ENCODE peak calls at places on chromosomes 3 and 15, in seven cellular contexts. One of them, this sample, is unnamed.

GRCh38 chr15:25372298-25372697 is 66.5 kb downstream of the UBE3A start:
- DNase-seq in stimulated activated CD8-positive, alpha-beta memory T cell treated with anti-CD3 and anti-CD28 coated beads, Interleukin-7, amount 100 ng/mL, for 1 hour: no peak
- DNase-seq in sciatic nerve: no peak
- DNase-seq in glomerular endothelial cell: no peak
- DNase-seq in anterior cingulate cortex: no peak
- DNase-seq in NCI-H1105 treated with DMSO at 0.1 percent for 48 hours: no peak
- DNase-seq in HTR-8/SVneo: no peak
- DNase-seq in this sample: no peak

GRCh38 chr15:62758126-62758951 is 284.2 kb upstream of the TPM1 start:
- DNase-seq in stimulated activated CD8-positive, alpha-beta memory T cell treated with anti-CD3 and anti-CD28 coated beads, Interleukin-7, amount 100 ng/mL, for 1 hour: no peak
- DNase-seq in sciatic nerve: no peak
- DNase-seq in glomerular endothelial cell: no peak
- DNase-seq in anterior cingulate cortex: peak
- DNase-seq in NCI-H1105 treated with DMSO at 0.1 percent for 48 hours: no peak
- DNase-seq in HTR-8/SVneo: peak
- DNase-seq in this sample: no peak

GRCh38 chr15:74541494-74542191 is 623 bp downstream of the ARID3B start:
- DNase-seq in stimulated activated CD8-positive, alpha-beta memory T cell treated with anti-CD3 and anti-CD28 coated beads, Interleukin-7, amount 100 ng/mL, for 1 hour: peak
- DNase-seq in sciatic nerve: peak
- DNase-seq in glomerular endothelial cell: no peak
- DNase-seq in anterior cingulate cortex: peak
- DNase-seq in NCI-H1105 treated with DMSO at 0.1 percent for 48 hours: peak
- DNase-seq in HTR-8/SVneo: no peak
- DNase-seq in this sample: peak

GRCh38 chr3:145219355-145220196 is 941.4 kb downstream of the PLOD2 start:
- DNase-seq in stimulated activated CD8-positive, alpha-beta memory T cell treated with anti-CD3 and anti-CD28 coated beads, Interleukin-7, amount 100 ng/mL, for 1 hour: no peak
- DNase-seq in sciatic nerve: no peak
- DNase-seq in glomerular endothelial cell: no peak
- DNase-seq in anterior cingulate cortex: no peak
- DNase-seq in NCI-H1105 treated with DMSO at 0.1 percent for 48 hours: peak
- DNase-seq in HTR-8/SVneo: no peak
- DNase-seq in this sample: no peak

GRCh38 chr3:102087236-102087635 is 237.9 kb downstream of the NFKBIZ start:
- DNase-seq in stimulated activated CD8-positive, alpha-beta memory T cell treated with anti-CD3 and anti-CD28 coated beads, Interleukin-7, amount 100 ng/mL, for 1 hour: no peak
- DNase-seq in sciatic nerve: no peak
- DNase-seq in glomerular endothelial cell: no peak
- DNase-seq in anterior cingulate cortex: no peak
- DNase-seq in NCI-H1105 treated with DMSO at 0.1 percent for 48 hours: no peak
- DNase-seq in HTR-8/SVneo: no peak
- DNase-seq in this sample: no peak

GRCh38 chr3:10011644-10012043 is 14.6 kb upstream of the FANCD2 start:
- DNase-seq in stimulated activated CD8-positive, alpha-beta memory T cell treated with anti-CD3 and anti-CD28 coated beads, Interleukin-7, amount 100 ng/mL, for 1 hour: no peak
- DNase-seq in sciatic nerve: no peak
- DNase-seq in glomerular endothelial cell: no peak
- DNase-seq in anterior cingulate cortex: peak
- DNase-seq in NCI-H1105 treated with DMSO at 0.1 percent for 48 hours: no peak
- DNase-seq in HTR-8/SVneo: no peak
- DNase-seq in this sample: no peak

GRCh38 chr15:58303236-58303635 is 128.6 kb upstream of the LIPC start:
- DNase-seq in stimulated activated CD8-positive, alpha-beta memory T cell treated with anti-CD3 and anti-CD28 coated beads, Interleukin-7, amount 100 ng/mL, for 1 hour: no peak
- DNase-seq in sciatic nerve: no peak
- DNase-seq in glomerular endothelial cell: no peak
- DNase-seq in anterior cingulate cortex: no peak
- DNase-seq in NCI-H1105 treated with DMSO at 0.1 percent for 48 hours: no peak
- DNase-seq in HTR-8/SVneo: no peak
- DNase-seq in this sample: no peak

GRCh38 chr3:25119682-25120081 is 308.4 kb upstream of the RARB start:
- DNase-seq in stimulated activated CD8-positive, alpha-beta memory T cell treated with anti-CD3 and anti-CD28 coated beads, Interleukin-7, amount 100 ng/mL, for 1 hour: no peak
- DNase-seq in sciatic nerve: no peak
- DNase-seq in glomerular endothelial cell: no peak
- DNase-seq in anterior cingulate cortex: no peak
- DNase-seq in NCI-H1105 treated with DMSO at 0.1 percent for 48 hours: no peak
- DNase-seq in HTR-8/SVneo: no peak
- DNase-seq in this sample: no peak

GRCh38 chr3:129626744-129627349 is 20.4 kb upstream of the PLXND1 start:
- DNase-seq in stimulated activated CD8-positive, alpha-beta memory T cell treated with anti-CD3 and anti-CD28 coated beads, Interleukin-7, amount 100 ng/mL, for 1 hour: peak
- DNase-seq in sciatic nerve: peak
- DNase-seq in glomerular endothelial cell: no peak
- DNase-seq in anterior cingulate cortex: peak
- DNase-seq in NCI-H1105 treated with DMSO at 0.1 percent for 48 hours: peak
- DNase-seq in HTR-8/SVneo: peak
- DNase-seq in this sample: no peak

GRCh38 chr15:78372880-78373279 is 32.7 kb downstream of the CRABP1 start:
- DNase-seq in stimulated activated CD8-positive, alpha-beta memory T cell treated with anti-CD3 and anti-CD28 coated beads, Interleukin-7, amount 100 ng/mL, for 1 hour: no peak
- DNase-seq in sciatic nerve: peak
- DNase-seq in glomerular endothelial cell: no peak
- DNase-seq in anterior cingulate cortex: no peak
- DNase-seq in NCI-H1105 treated with DMSO at 0.1 percent for 48 hours: no peak
- DNase-seq in HTR-8/SVneo: no peak
- DNase-seq in this sample: no peak

GRCh38 chr15:63251701-63252100 is 25.7 kb upstream of the APH1B start:
- DNase-seq in stimulated activated CD8-positive, alpha-beta memory T cell treated with anti-CD3 and anti-CD28 coated beads, Interleukin-7, amount 100 ng/mL, for 1 hour: no peak
- DNase-seq in sciatic nerve: no peak
- DNase-seq in glomerular endothelial cell: no peak
- DNase-seq in anterior cingulate cortex: no peak
- DNase-seq in NCI-H1105 treated with DMSO at 0.1 percent for 48 hours: no peak
- DNase-seq in HTR-8/SVneo: no peak
- DNase-seq in this sample: no peak

GRCh38 chr3:127747751-127748521 is 74.4 kb downstream of the MGLL start:
- DNase-seq in stimulated activated CD8-positive, alpha-beta memory T cell treated with anti-CD3 and anti-CD28 coated beads, Interleukin-7, amount 100 ng/mL, for 1 hour: no peak
- DNase-seq in sciatic nerve: peak
- DNase-seq in glomerular endothelial cell: no peak
- DNase-seq in anterior cingulate cortex: no peak
- DNase-seq in NCI-H1105 treated with DMSO at 0.1 percent for 48 hours: peak
- DNase-seq in HTR-8/SVneo: peak
- DNase-seq in this sample: no peak

GRCh38 chr3:11592460-11593298 is 51.0 kb downstream of the VGLL4 start:
- DNase-seq in stimulated activated CD8-positive, alpha-beta memory T cell treated with anti-CD3 and anti-CD28 coated beads, Interleukin-7, amount 100 ng/mL, for 1 hour: no peak
- DNase-seq in sciatic nerve: no peak
- DNase-seq in glomerular endothelial cell: no peak
- DNase-seq in anterior cingulate cortex: no peak
- DNase-seq in NCI-H1105 treated with DMSO at 0.1 percent for 48 hours: no peak
- DNase-seq in HTR-8/SVneo: no peak
- DNase-seq in this sample: no peak